ENCODE peak calls at places on chromosome X, in six cellular contexts. N is OCI-LY7, S is aorta, U is caudate nucleus, I is mesenchymal stem cell, A is colonic mucosa. C is an unnamed sample.

GRCh38 chrX:22314692-22315091 is 42.0 kb downstream of the CBLL2 start:
- DNase-seq in S (no peak), U (no peak), I (peak), A (no peak), N (no peak), C (no peak)

GRCh38 chrX:19924285-19924684 is 36.9 kb upstream of the SH3KBP1 start:
- DNase-seq in N (no peak), A (no peak), I (peak), S (no peak), U (no peak), C (no peak)

GRCh38 chrX:73728518-73729023 is 165.6 kb downstream of the CHIC1 start:
- DNase-seq in I (no peak), U (no peak), A (no peak), S (no peak), N (no peak), C (no peak)

GRCh38 chrX:38166478-38167083 is 54.1 kb downstream of the SRPX start:
- DNase-seq in S (no peak), N (peak), U (no peak), I (peak), A (peak), C (no peak)

GRCh38 chrX:41823402-41823801 is 99.4 kb downstream of the GPR82 start:
- DNase-seq in N (no peak), I (no peak), S (no peak), U (no peak), A (peak), C (no peak)

GRCh38 chrX:8849945-8850344 is 48.8 kb upstream of the FAM9A start:
- DNase-seq in I (no peak), U (no peak), N (no peak), A (no peak), S (no peak), C (no peak)

GRCh38 chrX:134324359-134324758 is 87.4 kb downstream of the CCDC160 start:
- DNase-seq in S (no peak), N (no peak), I (no peak), A (no peak), U (no peak), C (no peak)

GRCh38 chrX:68685722-68686683 is 38.5 kb downstream of the STARD8 start:
- DNase-seq in U (no peak), S (peak), N (no peak), A (no peak), I (peak), C (no peak)

GRCh38 chrX:27309406-27309805 is 153.7 kb downstream of the PPP4R3C start:
- DNase-seq in A (no peak), N (no peak), I (no peak), U (no peak), S (no peak), C (no peak)

GRCh38 chrX:133776072-133776471 is 209.3 kb downstream of the GPC3 start:
- DNase-seq in I (no peak), U (no peak), N (no peak), S (no peak), A (peak), C (no peak)

GRCh38 chrX:68433155-68433980 is at the start of gene OPHN1:
- DNase-seq in N (no peak), A (peak), U (peak), S (peak), I (peak), C (peak)

GRCh38 chrX:112536544-112536943 is 143.2 kb downstream of the LHFPL1 start:
- DNase-seq in N (no peak), S (no peak), I (no peak), U (no peak), A (no peak), C (no peak)

GRCh38 chrX:23773601-23774175 is 9.3 kb upstream of the SAT1 start:
- DNase-seq in I (peak), A (no peak), N (peak), S (no peak), U (no peak), C (no peak)

GRCh38 chrX:11750694-11751093 is 7.3 kb upstream of the MSL3 start:
- DNase-seq in I (no peak), U (no peak), N (no peak), A (no peak), S (no peak), C (no peak)
- H3K27ac ChIP-seq in I (no peak), U (no peak), N (no peak), A (no peak), S (no peak), C (no peak)

DNA sequence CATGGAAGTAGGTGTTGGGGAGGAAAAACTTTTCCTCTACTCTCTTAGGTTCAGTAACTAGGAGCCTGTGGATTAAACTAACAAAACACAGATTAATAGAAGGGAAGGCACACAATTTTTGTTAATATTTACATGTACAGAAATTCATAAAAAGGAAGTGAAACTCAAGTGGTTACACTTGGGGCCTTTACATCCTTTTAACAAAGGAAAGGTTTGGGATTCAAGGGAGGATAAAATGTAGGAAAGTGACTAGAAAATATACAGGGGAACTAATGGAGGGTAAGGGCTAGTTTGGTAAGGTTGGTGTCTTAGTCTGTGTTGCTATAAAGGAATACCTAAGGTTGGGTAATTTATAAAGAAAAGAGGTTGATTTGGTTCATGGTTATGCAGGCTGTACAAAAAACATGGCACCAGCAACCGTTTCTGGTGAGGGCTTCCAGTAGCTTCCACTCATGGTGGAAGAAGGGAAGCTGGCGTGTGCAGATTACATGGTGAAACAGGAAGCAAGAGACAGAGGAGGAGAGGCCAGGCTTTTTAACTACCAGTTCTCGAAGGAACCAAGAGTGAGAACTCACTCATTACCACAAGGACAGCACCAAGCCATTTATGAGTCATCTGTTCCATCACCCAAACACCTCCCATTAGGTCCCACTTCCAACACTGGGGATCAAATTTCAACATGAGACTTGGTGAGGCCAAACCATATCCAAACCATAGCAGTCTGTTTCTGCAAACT is 124.4 kb downstream of the CHRDL1 start:
- DNase-seq in U (no peak), I (no peak), N (no peak), S (no peak), A (no peak), C (no peak)
- H3K27ac ChIP-seq in U (no peak), I (no peak), N (no peak), S (no peak), A (no peak), C (no peak)

GRCh38 chrX:107825698-107826285 is at the start of gene MID2:
- DNase-seq in S (peak), N (no peak), I (peak), U (no peak), A (peak), C (peak)
- H3K27ac ChIP-seq in S (peak), N (no peak), I (peak), U (peak), A (peak), C (no peak)

GRCh38 chrX:154749856-154750255 is 1.0 kb downstream of the GAB3 start:
- DNase-seq in S (no peak), A (no peak), U (no peak), I (peak), N (no peak), C (no peak)
- H3K27ac ChIP-seq in S (no peak), A (peak), U (peak), I (no peak), N (no peak), C (no peak)

DNA sequence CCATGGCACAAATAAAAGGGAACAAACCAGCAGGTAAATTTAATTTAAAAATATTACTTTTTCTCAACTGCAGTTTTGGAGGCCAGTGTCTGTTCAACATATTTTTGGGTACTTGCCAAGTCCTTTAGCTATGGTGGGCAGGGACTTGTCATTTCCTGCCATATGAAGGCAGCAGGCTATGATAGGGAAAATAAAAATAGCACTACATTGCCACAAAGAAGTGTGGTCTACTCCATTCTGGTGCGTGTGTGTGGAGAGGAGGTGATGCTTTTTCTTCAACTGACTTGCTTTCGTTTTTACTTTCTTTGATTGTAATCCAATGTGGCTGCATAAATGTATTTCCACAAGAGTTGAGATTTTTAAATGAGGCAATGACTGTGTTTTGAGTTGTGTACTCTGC is 17.2 kb downstream of the GPR174 start:
- DNase-seq in A (no peak), S (no peak), I (no peak), U (no peak), N (peak), C (no peak)
- H3K27ac ChIP-seq in A (no peak), S (no peak), I (no peak), U (no peak), N (peak), C (no peak)

GRCh38 chrX:148856505-148856904 is 356.1 kb downstream of the AFF2 start:
- DNase-seq in N (no peak), I (no peak), S (no peak), A (no peak), U (no peak), C (no peak)

DNA sequence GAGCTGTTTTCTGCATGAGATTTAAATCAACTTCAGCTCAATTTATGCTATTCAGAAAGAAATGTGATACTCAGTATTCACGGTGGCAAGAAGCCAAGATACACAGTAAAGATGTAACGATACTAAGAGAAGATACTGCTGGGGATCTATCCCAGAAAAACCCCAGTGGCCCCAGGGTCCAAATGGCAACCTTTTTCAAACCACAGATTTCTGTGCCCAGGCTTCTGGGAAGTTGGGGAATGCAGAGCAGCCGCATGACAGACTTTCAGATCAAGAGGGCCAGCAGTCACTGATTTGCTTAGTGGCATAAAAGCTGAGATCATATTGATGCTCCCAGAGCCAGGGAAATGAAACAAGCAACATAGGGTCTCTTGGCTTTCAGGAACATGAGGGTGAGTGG is 353.9 kb downstream of the AFF2 start:
- DNase-seq in A (no peak), S (no peak), N (no peak), U (no peak), I (no peak), C (no peak)
- H3K27ac ChIP-seq in A (no peak), S (no peak), N (no peak), U (no peak), I (no peak), C (no peak)

DNA sequence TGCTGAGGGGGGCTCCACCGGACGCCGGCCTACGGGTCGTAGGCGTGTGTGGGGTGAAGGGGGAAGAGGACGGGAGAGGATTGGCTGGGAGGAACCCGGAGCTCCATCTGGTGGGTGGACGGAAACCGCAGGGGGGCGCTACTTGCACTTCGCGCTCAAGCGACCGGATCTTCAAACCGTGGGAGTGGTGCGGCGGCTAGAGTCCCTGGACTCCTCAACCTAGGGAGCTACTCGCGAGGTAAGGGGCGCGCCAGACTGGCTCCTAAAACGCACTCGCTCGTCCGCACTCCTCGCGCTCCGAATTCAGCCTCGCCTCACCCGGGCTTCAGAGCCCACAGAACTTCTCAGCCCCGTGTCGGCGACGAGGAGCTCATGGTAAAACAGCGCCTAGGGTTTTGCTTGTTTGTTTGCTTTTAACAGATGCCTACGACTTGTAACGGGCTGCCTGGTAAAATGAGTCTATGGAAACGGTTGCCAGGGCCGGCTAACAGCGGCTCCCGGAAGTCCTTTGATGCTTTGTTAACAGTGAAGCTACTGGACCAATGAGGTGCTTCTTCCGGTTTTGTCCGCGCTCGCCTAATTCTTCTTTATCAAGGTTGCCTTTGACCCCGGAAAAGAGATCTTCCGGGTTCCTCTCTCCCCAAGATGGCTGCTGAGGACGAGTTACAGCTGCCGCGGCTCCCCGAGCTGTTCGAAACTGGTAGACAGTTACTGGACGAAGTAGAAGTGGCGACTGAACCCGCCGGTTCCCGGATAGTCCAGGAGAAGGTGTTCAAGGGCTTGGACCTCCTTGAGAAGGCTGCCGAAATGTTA is at the start of gene IGBP1:
- DNase-seq in A (peak), I (peak), U (peak), N (peak), S (peak), C (peak)
- H3K27ac ChIP-seq in A (peak), I (peak), U (peak), N (peak), S (no peak), C (peak)

C was measured in PC-9.